ENCODE peak calls at places on chromosomes 11 and 22, in five cellular contexts. U is body of pancreas, N is mammary epithelial cell, Z is LNCaP clone FGC, D is HAP-1. X is an unnamed sample.

GRCh38 chr11:105636496-105636895 is 26.6 kb downstream of the GRIA4 start:
- DNase-seq in Z (no peak), D (no peak), N (no peak), U (no peak), X (no peak)

GRCh38 chr11:70675697-70676374 is 277.5 kb downstream of the CTTN start:
- DNase-seq in D (no peak), U (no peak), N (no peak), Z (peak), X (no peak)

GRCh38 chr22:45226681-45227186 is 14.0 kb downstream of the KIAA0930 start:
- DNase-seq in N (peak), U (peak), Z (no peak), D (no peak), X (no peak)

GRCh38 chr11:38927993-38928392 is 2330.0 kb upstream of the RAG2 start:
- DNase-seq in Z (no peak), D (no peak), U (no peak), N (peak), X (no peak)

GRCh38 chr22:18966748-18967147 is 30.7 kb upstream of the PRODH start:
- DNase-seq in D (no peak), U (peak), Z (no peak), N (no peak), X (no peak)

GRCh38 chr22:41512421-41513194 is 31.7 kb downstream of the POLR3H start:
- DNase-seq in Z (peak), N (peak), U (no peak), D (no peak), X (peak)

GRCh38 chr22:35540600-35541253 is at the start of gene RASD2:
- DNase-seq in D (peak), U (peak), Z (no peak), N (peak), X (peak)

GRCh38 chr11:73760066-73760679 is 701 bp downstream of the RAB6A start:
- DNase-seq in D (no peak), Z (no peak), U (peak), N (peak), X (peak)

GRCh38 chr22:19289475-19290161 is 1.9 kb downstream of the CLTCL1 start:
- DNase-seq in D (no peak), N (peak), U (no peak), Z (no peak), X (no peak)

GRCh38 chr11:32386770-32387377 is 48.5 kb downstream of the WT1 start:
- DNase-seq in N (peak), D (peak), U (no peak), Z (no peak), X (peak)

GRCh38 chr11:105177658-105178057 is 38.1 kb upstream of the CARD18 start:
- DNase-seq in Z (no peak), N (peak), U (no peak), D (no peak), X (peak)

GRCh38 chr22:37274380-37274862 is 7.9 kb upstream of the CYTH4 start:
- DNase-seq in Z (no peak), U (no peak), D (no peak), N (no peak), X (no peak)

DNA sequence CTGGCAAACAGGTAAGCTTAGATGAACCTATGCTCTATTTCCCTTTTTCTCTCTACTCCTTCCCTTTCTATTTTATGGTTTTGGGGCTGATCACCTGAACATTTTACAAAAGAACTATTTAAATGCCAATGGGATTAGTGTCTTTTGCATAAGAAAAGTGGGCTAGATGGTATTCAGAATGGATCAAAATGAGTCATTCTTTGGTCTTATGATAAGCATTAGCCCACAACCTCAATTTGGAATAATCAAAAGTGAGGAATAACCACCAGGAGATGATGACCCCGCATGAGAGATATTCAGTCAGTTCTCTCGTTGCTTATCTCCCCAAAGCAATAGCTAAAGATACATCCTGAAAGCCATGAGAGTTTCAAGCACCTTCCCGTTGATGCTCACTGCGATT is 399.0 kb upstream of the CADM1 start:
- DNase-seq in Z (no peak), D (peak), N (no peak), U (no peak), X (no peak)
- H3K4me3 ChIP-seq in Z (no peak), D (no peak), N (no peak), U (no peak), X (no peak)

DNA sequence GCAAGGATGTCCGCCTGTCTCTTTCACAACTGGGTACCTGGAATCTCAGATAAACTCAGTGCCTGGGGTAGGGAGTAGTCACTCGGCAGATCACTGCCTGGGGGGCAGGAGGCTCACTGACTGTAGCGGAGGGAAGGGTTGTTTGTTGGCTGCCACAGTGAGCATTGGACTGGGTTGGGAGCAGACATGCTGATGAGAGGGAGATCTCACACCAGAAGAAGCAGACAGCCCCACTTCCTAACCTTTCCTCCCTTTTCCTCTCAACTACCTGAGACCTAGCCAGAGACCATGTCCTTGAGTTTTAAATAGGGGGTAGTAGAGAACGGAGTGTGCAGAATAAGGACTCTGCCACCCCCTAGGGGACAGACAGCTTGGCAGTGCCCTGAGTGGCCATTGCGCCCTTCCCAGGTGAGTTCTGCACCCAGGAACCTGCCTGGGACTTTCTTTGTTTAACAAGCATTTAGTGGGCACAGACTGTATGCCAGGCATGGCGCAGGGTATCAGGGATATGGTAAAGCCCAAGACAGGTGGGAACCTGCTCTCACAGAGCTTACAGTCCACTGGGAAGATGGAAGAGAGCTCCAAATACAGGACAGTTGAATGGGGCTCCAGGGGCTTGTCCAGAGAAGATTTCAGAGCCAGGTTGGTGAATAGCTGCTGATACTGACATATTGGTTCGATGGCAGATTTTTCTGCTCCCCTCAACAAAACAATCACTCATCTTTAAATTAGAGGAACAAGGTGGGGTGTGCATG is 115.7 kb upstream of the NNMT start:
- DNase-seq in D (no peak), N (no peak), U (peak), Z (peak), X (peak)
- H3K4me3 ChIP-seq in D (no peak), N (no peak), U (no peak), Z (peak), X (no peak)

DNA sequence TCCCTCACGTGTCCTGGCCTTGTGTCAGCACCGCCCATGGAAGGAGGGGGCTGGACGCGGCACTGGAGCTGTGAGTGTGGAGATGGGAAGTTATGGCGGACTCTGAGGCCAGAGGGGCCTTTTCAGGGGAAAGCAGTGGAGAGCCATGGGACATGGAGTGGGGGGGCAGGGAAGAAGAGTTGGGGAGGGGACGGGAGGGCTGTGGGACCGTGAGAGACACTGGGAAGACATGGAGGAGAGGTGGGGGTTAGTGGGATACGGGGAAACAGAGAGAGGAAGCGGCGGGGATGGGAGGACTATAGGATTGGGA is 58.2 kb downstream of the FBXO7 start:
- DNase-seq in D (no peak), U (no peak), N (no peak), Z (no peak), X (no peak)
- H3K4me3 ChIP-seq in D (no peak), U (no peak), N (no peak), Z (no peak), X (no peak)

GRCh38 chr11:108008656-108009496 is at the start of gene CUL5:
- DNase-seq in Z (peak), D (peak), U (peak), N (peak), X (peak)

GRCh38 chr11:108009497-108010360 is 1.0 kb downstream of the CUL5 start:
- DNase-seq in U (no peak), Z (no peak), D (peak), N (peak), X (no peak)

GRCh38 chr11:108016647-108017046 is 7.9 kb downstream of the CUL5 start:
- DNase-seq in D (no peak), N (no peak), U (no peak), Z (no peak), X (no peak)

GRCh38 chr11:108007819-108008218 is 879 bp upstream of the CUL5 start:
- DNase-seq in D (no peak), U (no peak), Z (no peak), N (no peak), X (no peak)

GRCh38 chr11:108012139-108012725 is 3.5 kb downstream of the CUL5 start:
- DNase-seq in D (no peak), Z (no peak), U (no peak), N (no peak), X (no peak)
- H3K4me3 ChIP-seq in D (no peak), Z (no peak), U (no peak), N (no peak), X (no peak)